ENCODE peak calls at places on chromosomes 1 and 21, in six cellular contexts. R is left cardiac atrium; F is WERI-Rb-1; T is C1 segment of cervical spinal cord; I is stimulated activated CD4-positive, alpha-beta T cell treated with anti-CD3 and anti-CD28 coated beads, Interleukin-1b, Interleukin-23, amount 100 ng/mL, for 1 hour; Z is transverse colon. M is an unnamed sample.

GRCh38 chr21:14545906-14546480 is at the start of gene SAMSN1:
- DNase-seq in Z (peak), F (no peak), T (no peak), R (peak), I (no peak), M (peak)

GRCh38 chr1:228983661-228984060 is 248.4 kb downstream of the RHOU start:
- DNase-seq in I (no peak), Z (no peak), T (no peak), R (no peak), F (no peak), M (no peak)

GRCh38 chr1:70847013-70847412 is 200.6 kb downstream of the PTGER3 start:
- DNase-seq in T (no peak), I (no peak), F (no peak), R (no peak), Z (no peak), M (no peak)

GRCh38 chr1:232904131-232904530 is 46.3 kb upstream of the NTPCR start:
- DNase-seq in R (no peak), T (no peak), F (no peak), Z (peak), I (no peak), M (no peak)

GRCh38 chr1:77134359-77134758 is 84.9 kb downstream of the PIGK start:
- DNase-seq in Z (no peak), F (no peak), R (no peak), I (no peak), T (no peak), M (no peak)

GRCh38 chr1:84855947-84856660 is 36.9 kb downstream of the LPAR3 start:
- DNase-seq in R (no peak), T (no peak), Z (no peak), F (no peak), I (no peak), M (no peak)

GRCh38 chr1:154199563-154199879 is 6.6 kb downstream of the CFAP141 start:
- DNase-seq in I (no peak), T (no peak), F (no peak), Z (no peak), R (no peak), M (no peak)

GRCh38 chr1:52748119-52748518 is 21.9 kb downstream of the ZYG11B start:
- DNase-seq in F (no peak), I (no peak), T (no peak), Z (no peak), R (no peak), M (no peak)

GRCh38 chr1:154422521-154422920 is 17.4 kb downstream of the IL6R start:
- DNase-seq in T (no peak), Z (no peak), F (no peak), R (no peak), I (no peak), M (no peak)

GRCh38 chr1:70891444-70891843 is 156.2 kb downstream of the PTGER3 start:
- DNase-seq in R (no peak), F (no peak), I (no peak), Z (no peak), T (no peak), M (no peak)

GRCh38 chr1:167173516-167174184 is 47.0 kb upstream of the POU2F1 start:
- DNase-seq in Z (no peak), R (no peak), I (no peak), T (no peak), F (no peak), M (peak)

GRCh38 chr1:153928776-153929432 is 6.1 kb upstream of the GATAD2B start:
- DNase-seq in Z (no peak), F (no peak), I (no peak), R (no peak), T (peak), M (no peak)

GRCh38 chr1:96521994-96522760 is 199.4 kb upstream of the PTBP2 start:
- DNase-seq in T (no peak), R (no peak), Z (no peak), F (no peak), I (no peak), M (no peak)

GRCh38 chr1:185850366-185850765 is 116.2 kb downstream of the HMCN1 start:
- DNase-seq in T (no peak), I (no peak), Z (no peak), F (no peak), R (no peak), M (peak)

GRCh38 chr1:245458761-245459174 is 304.0 kb downstream of the KIF26B start:
- DNase-seq in R (no peak), F (no peak), T (no peak), I (no peak), Z (no peak), M (peak)

GRCh38 chr1:10681296-10682113 is 114.9 kb downstream of the CASZ1 start:
- DNase-seq in R (no peak), T (no peak), Z (no peak), I (no peak), F (peak), M (no peak)

GRCh38 chr1:41530411-41530810 is 45.9 kb upstream of the EDN2 start:
- DNase-seq in F (no peak), I (no peak), Z (no peak), R (no peak), T (no peak), M (no peak)

GRCh38 chr1:15948600-15949452 is 27.1 kb downstream of the ZBTB17 start:
- DNase-seq in R (peak), T (no peak), F (no peak), I (no peak), Z (peak), M (peak)

GRCh38 chr1:218823291-218823900 is 350.3 kb upstream of the LYPLAL1 start:
- DNase-seq in T (no peak), I (no peak), R (no peak), Z (no peak), F (no peak), M (peak)

GRCh38 chr1:160309183-160309535 is 24.2 kb upstream of the PEX19 start:
- DNase-seq in R (no peak), Z (no peak), F (no peak), T (no peak), I (no peak), M (peak)

GRCh38 chr1:34162852-34163766 is 1.9 kb downstream of the CSMD2 start:
- DNase-seq in Z (peak), T (peak), I (no peak), F (peak), R (peak), M (peak)

GRCh38 chr1:35894183-35894582 is 11.2 kb downstream of the AGO1 start:
- DNase-seq in T (peak), I (no peak), R (no peak), F (no peak), Z (no peak), M (peak)

GRCh38 chr1:157369808-157370521 is 182.3 kb downstream of the FCRL5 start:
- DNase-seq in R (no peak), Z (peak), I (peak), T (no peak), F (peak), M (peak)

GRCh38 chr21:42203936-42204335 is 15.0 kb upstream of the ABCG1 start:
- DNase-seq in R (no peak), F (no peak), Z (no peak), T (no peak), I (no peak), M (no peak)

GRCh38 chr1:91755176-91755575 is 130.8 kb downstream of the TGFBR3 start:
- DNase-seq in R (peak), I (no peak), Z (no peak), F (no peak), T (no peak), M (no peak)

M was measured in trophoblast cell.